ENCODE peak calls at places on chromosomes 16 and 17, in four cellular contexts. L is uterus, Q is osteocyte, K is mucosa of descending colon. G is an unnamed sample.

GRCh38 chr16:50533317-50533716 is 14.9 kb upstream of the NKD1 start:
- DNase-seq in Q (peak; percentile 56), L (no peak), K (no peak), G (peak; percentile 51)

GRCh38 chr17:76701471-76701967 is 9.2 kb downstream of the MXRA7 start:
- DNase-seq in K (no peak), Q (no peak), L (no peak), G (no peak)

GRCh38 chr16:870856-871561 is 70.5 kb upstream of the GNG13 start:
- DNase-seq in K (no peak), Q (no peak), L (no peak), G (no peak)

GRCh38 chr17:48011405-48012150 is 26.0 kb downstream of the COPZ2 start:
- DNase-seq in L (no peak), Q (no peak), K (no peak), G (no peak)

GRCh38 chr16:67395458-67396158 is 2.3 kb upstream of the TPPP3 start:
- DNase-seq in K (peak; percentile 51), Q (no peak), L (no peak), G (no peak)

GRCh38 chr16:85454171-85454883 is 158.8 kb upstream of the GSE1 start:
- DNase-seq in K (no peak), L (no peak), Q (no peak), G (no peak)

GRCh38 chr17:16283705-16284104 is 66.7 kb downstream of the PIGL start:
- DNase-seq in K (no peak), Q (no peak), L (no peak), G (no peak)

GRCh38 chr16:4733747-4734062 is 366 bp downstream of the ANKS3 start:
- DNase-seq in L (no peak), Q (no peak), K (no peak), G (no peak)

GRCh38 chr16:65956100-65956499 is 410.4 kb upstream of the CDH5 start:
- DNase-seq in Q (no peak), L (no peak), K (no peak), G (no peak)

GRCh38 chr17:72136692-72137550 is 16.1 kb downstream of the SOX9 start:
- DNase-seq in Q (no peak), L (no peak), K (no peak), G (no peak)

GRCh38 chr16:67822511-67822910 is 15.8 kb downstream of the TSNAXIP1 start:
- DNase-seq in K (no peak), L (no peak), Q (no peak), G (no peak)

GRCh38 chr17:63956296-63956920 is 16.3 kb downstream of the SCN4A start:
- DNase-seq in K (no peak), Q (no peak), L (no peak), G (no peak)

GRCh38 chr17:8563981-8564602 is 66.4 kb downstream of the MYH10 start:
- DNase-seq in L (no peak), Q (no peak), K (no peak), G (no peak)

GRCh38 chr17:16351831-16352230 is 1.4 kb downstream of the CENPV start:
- DNase-seq in Q (no peak), K (no peak), L (no peak), G (no peak)

GRCh38 chr16:85650864-85651811 is 37.6 kb downstream of the GINS2 start:
- DNase-seq in Q (no peak), L (peak; percentile 58), K (no peak), G (no peak)

GRCh38 chr16:65532846-65533245 is 411.0 kb upstream of the CDH11 start:
- DNase-seq in Q (no peak), L (no peak), K (no peak), G (no peak)

GRCh38 chr16:10949424-10949970 is 5.1 kb downstream of the CLEC16A start:
- DNase-seq in L (no peak), K (no peak), Q (no peak), G (no peak)

GRCh38 chr17:61568219-61569072 is 22.6 kb downstream of the NACA2 start:
- DNase-seq in K (no peak), Q (no peak), L (no peak), G (no peak)

GRCh38 chr17:50289268-50289667 is 15.0 kb downstream of the TMEM92 start:
- DNase-seq in Q (no peak), L (peak; percentile 54), K (peak; percentile 8), G (no peak)

GRCh38 chr16:50153648-50154368 is 702 bp downstream of the TENT4B start:
- DNase-seq in L (no peak), K (peak; percentile 69), Q (no peak), G (peak; percentile 72)

GRCh38 chr16:16019488-16019887 is 70.1 kb downstream of the ABCC1 start:
- DNase-seq in K (no peak), L (no peak), Q (no peak), G (no peak)

GRCh38 chr17:9273334-9274118 is 252.2 kb downstream of the NTN1 start:
- DNase-seq in L (peak; percentile 64), Q (no peak), K (no peak), G (no peak)

GRCh38 chr16:81655474-81656162 is 123.5 kb upstream of the PLCG2 start:
- DNase-seq in L (no peak), Q (no peak), K (no peak), G (no peak)

GRCh38 chr17:10842658-10843057 is 4.8 kb upstream of the PIRT start:
- DNase-seq in L (no peak), Q (no peak), K (no peak), G (no peak)

GRCh38 chr16:67666538-67667433 is at the start of the genes C16orf86 and ENKD1:
- DNase-seq in K (peak; percentile 87), Q (peak; percentile 89), L (peak; percentile 85), G (no peak)

GRCh38 chr16:17446661-17447060 is 24.1 kb downstream of the XYLT1 start:
- DNase-seq in K (no peak), L (no peak), Q (no peak), G (no peak)

GRCh38 chr16:79792952-79793351 is 192.4 kb upstream of the MAF start:
- DNase-seq in K (peak; percentile 23), Q (no peak), L (peak; percentile 81), G (no peak)

GRCh38 chr17:5110816-5111215 is 862 bp downstream of the ZNF232 start:
- DNase-seq in Q (no peak), K (no peak), L (no peak), G (no peak)

GRCh38 chr17:83064021-83064731 is 15.2 kb upstream of the METRNL start:
- DNase-seq in K (peak; percentile 23), L (peak; percentile 10), Q (no peak), G (peak; percentile 62)

GRCh38 chr16:67278773-67279295 is 498 bp upstream of the PLEKHG4 start:
- DNase-seq in Q (no peak), L (peak; percentile 41), K (no peak), G (no peak)

GRCh38 chr16:67766281-67766680 is 40.1 kb downstream of the RANBP10 start:
- DNase-seq in K (no peak), L (no peak), Q (no peak), G (no peak)

GRCh38 chr17:50922739-50923405 is 56.7 kb upstream of the TOB1 start:
- DNase-seq in K (peak; percentile 83), Q (no peak), L (no peak), G (no peak)

GRCh38 chr17:78302478-78302877 is 57.4 kb downstream of the SOCS3 start:
- DNase-seq in K (no peak), L (no peak), Q (no peak), G (no peak)

GRCh38 chr17:78305801-78306200 is 54.1 kb downstream of the SOCS3 start:
- DNase-seq in Q (no peak), L (no peak), K (no peak), G (no peak)

GRCh38 chr17:78304549-78305037 is 55.3 kb downstream of the SOCS3 start:
- DNase-seq in K (no peak), Q (no peak), L (no peak), G (no peak)

GRCh38 chr17:78306913-78307312 is 53.0 kb downstream of the SOCS3 start:
- DNase-seq in L (no peak), Q (no peak), K (no peak), G (no peak)

DNA sequence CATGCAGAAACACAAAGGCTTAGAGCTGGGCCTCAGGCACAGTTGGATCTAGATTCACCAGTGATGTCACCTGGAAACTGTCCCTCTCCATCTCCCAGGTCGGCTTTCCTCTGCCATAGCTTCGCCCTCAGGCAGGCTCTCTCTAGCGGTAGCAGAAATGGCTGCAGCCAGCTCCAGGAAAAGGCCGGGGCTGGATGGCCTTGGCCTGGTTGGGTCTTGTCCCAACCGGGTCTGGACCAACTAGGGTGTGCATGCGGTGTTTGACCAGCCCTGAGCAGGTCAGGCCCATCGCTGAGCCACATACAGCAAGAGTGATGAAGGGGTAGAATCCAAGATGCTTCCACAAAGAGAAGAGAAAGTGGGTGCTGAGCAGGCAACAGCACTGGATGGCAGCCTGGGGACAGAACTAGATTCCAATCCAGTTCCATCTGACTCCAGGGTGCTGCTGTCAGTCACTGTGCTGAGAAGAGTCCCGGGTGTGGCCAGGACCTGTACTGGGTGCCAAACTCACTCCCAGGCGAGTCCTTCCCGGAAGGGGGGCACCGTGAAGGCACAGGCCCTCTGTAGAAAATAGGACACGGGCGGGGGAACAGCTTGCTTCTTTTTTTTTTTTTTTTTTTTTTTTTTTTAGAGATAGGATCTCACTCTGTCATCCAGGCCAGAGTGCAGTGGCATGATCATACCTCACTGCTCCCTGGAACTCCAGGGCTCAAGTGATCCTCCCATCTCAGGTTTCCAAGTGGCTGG is 51.8 kb downstream of the SOCS3 start:
- DNase-seq in L (no peak), Q (no peak), K (no peak), G (no peak)
- TF ChIP-seq CTCF in L (no peak), Q (no peak), K (no peak), G (peak; percentile 8)

GRCh38 chr17:1561420-1562177 is 993 bp downstream of the PITPNA start:
- DNase-seq in L (no peak), K (peak; percentile 59), Q (no peak), G (no peak)
- TF ChIP-seq CTCF in L (no peak), K (no peak), Q (peak; percentile 40), G (peak; percentile 39)

DNA sequence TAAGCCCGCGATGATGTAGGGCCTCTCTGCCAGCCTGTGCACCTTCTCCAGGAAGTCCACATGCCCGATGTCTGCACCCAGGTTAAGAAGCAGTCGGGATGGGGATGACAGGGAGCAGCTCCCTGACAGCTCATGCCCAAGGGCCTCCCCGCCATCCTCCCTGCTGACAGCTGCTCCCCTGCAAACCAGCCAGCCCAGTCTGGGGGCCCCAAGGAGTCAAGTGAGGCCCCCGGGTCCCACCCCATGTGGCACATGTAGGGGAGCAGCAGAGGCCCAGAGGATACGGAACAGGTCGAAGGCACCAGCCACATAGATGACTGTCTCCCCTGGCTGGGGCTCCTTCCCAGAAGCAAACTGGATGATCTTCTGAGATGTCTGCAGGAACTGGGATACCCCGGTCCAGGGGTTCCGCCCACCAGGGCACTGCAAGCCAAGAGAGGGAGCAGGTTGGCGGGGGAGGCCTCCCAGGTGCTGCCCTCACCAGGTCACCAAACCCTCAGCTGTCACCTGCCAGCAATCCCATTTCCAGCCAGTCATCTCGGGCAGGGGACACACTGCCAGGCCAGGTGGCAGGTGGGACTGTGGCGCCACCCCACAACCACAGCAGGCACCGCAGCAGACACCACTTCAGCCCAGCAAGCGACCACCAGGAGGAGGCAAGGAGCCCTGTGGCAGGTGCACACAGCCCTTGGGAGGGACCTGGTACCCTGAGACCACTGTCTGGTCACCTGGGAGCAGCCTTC is 4.6 kb downstream of the PCYT2 start:
- DNase-seq in Q (no peak), K (no peak), L (peak; percentile 15), G (no peak)
- TF ChIP-seq CTCF in Q (no peak), K (no peak), L (no peak), G (no peak)

GRCh38 chr17:58254803-58255202 is 16.4 kb downstream of the LPO start:
- DNase-seq in K (no peak), L (no peak), Q (peak; percentile 57), G (peak; percentile 42)
- TF ChIP-seq CTCF in K (no peak), L (no peak), Q (no peak), G (no peak)

GRCh38 chr17:20941872-20942271 is 100.9 kb downstream of the USP22 start:
- DNase-seq in K (no peak), Q (no peak), L (no peak), G (no peak)

GRCh38 chr17:20948984-20949777 is 93.6 kb downstream of the USP22 start:
- DNase-seq in L (no peak), K (no peak), Q (no peak), G (no peak)

GRCh38 chr17:20944014-20944905 is 98.6 kb downstream of the USP22 start:
- DNase-seq in L (no peak), Q (no peak), K (peak; percentile 76), G (no peak)
- TF ChIP-seq CTCF in L (no peak), Q (peak; percentile 42), K (peak; percentile 41), G (peak; percentile 33)